ENCODE peak calls at places on chromosomes 11 and 22, in eight cellular contexts. M is naive thymus-derived CD8-positive, alpha-beta T cell; C is psoas muscle; X is fibroblast of gingiva; O is stimulated activated CD8-positive, alpha-beta memory T cell treated with anti-CD3 and anti-CD28 coated beads, Interleukin-4, amount 100 ng/mL, for 4 hours; P is COR-L47; I is thoracic aorta; H is H54. K is an unnamed sample.

GRCh38 chr22:24424001-24424900 is 3.1 kb upstream of the ADORA2A start:
- DNase-seq in M (no peak), C (no peak), X (no peak), O (no peak), P (no peak), I (no peak), H (no peak), K (peak)

GRCh38 chr11:8068605-8069221 is 12.3 kb upstream of the TUB start:
- DNase-seq in M (no peak), C (peak), X (peak), O (no peak), P (peak), I (no peak), H (peak), K (peak)

GRCh38 chr22:31348766-31349165 is 2.6 kb upstream of the PATZ1 start:
- DNase-seq in M (no peak), C (no peak), X (no peak), O (no peak), P (no peak), I (no peak), H (no peak), K (no peak)

GRCh38 chr11:60924110-60924905 is at the start of gene TMEM132A:
- DNase-seq in M (no peak), C (peak), X (peak), O (no peak), P (peak), I (no peak), H (peak), K (peak)

GRCh38 chr11:36452987-36453386 is 57.1 kb downstream of the TRAF6 start:
- DNase-seq in M (no peak), C (no peak), X (no peak), O (no peak), P (no peak), I (no peak), H (no peak), K (no peak)

GRCh38 chr11:11672101-11672500 is 50.3 kb upstream of the GALNT18 start:
- DNase-seq in M (no peak), C (no peak), X (no peak), O (no peak), P (no peak), I (no peak), H (no peak), K (no peak)

GRCh38 chr11:19327280-19327679 is 86.5 kb upstream of the E2F8 start:
- DNase-seq in M (no peak), C (no peak), X (no peak), O (no peak), P (no peak), I (no peak), H (no peak), K (no peak)

GRCh38 chr11:13215157-13215556 is 62.4 kb upstream of the BMAL1 start:
- DNase-seq in M (no peak), C (no peak), X (peak), O (no peak), P (no peak), I (no peak), H (no peak), K (no peak)

GRCh38 chr11:108498046-108498815 is at the start of gene POGLUT3:
- DNase-seq in M (peak), C (peak), X (peak), O (no peak), P (peak), I (no peak), H (peak), K (peak)

GRCh38 chr11:119210035-119210434 is 3.9 kb downstream of the CBL start:
- DNase-seq in M (no peak), C (no peak), X (no peak), O (no peak), P (no peak), I (no peak), H (no peak), K (no peak)

GRCh38 chr11:3171931-3172560 is 6.9 kb upstream of the OSBPL5 start:
- DNase-seq in M (peak), C (no peak), X (no peak), O (no peak), P (no peak), I (no peak), H (no peak), K (peak)

GRCh38 chr22:42228480-42228879 is 42.0 kb downstream of the TCF20 start:
- DNase-seq in M (no peak), C (no peak), X (no peak), O (no peak), P (no peak), I (no peak), H (no peak), K (no peak)

GRCh38 chr11:73995247-73995646 is 12.6 kb upstream of the UCP2 start:
- DNase-seq in M (peak), C (no peak), X (no peak), O (no peak), P (no peak), I (no peak), H (no peak), K (no peak)

GRCh38 chr22:41445171-41446056 is 1.2 kb downstream of the TOB2 start:
- DNase-seq in M (no peak), C (no peak), X (no peak), O (no peak), P (peak), I (no peak), H (no peak), K (peak)

GRCh38 chr11:30282289-30282631 is 40.6 kb upstream of the ARL14EP start:
- DNase-seq in M (no peak), C (no peak), X (no peak), O (no peak), P (no peak), I (no peak), H (no peak), K (no peak)

GRCh38 chr22:37663521-37664140 is 5.1 kb downstream of the PDXP start:
- DNase-seq in M (no peak), C (no peak), X (peak), O (no peak), P (no peak), I (no peak), H (no peak), K (no peak)

GRCh38 chr11:126319374-126319740 is 15.5 kb downstream of the DCPS start:
- DNase-seq in M (no peak), C (no peak), X (no peak), O (no peak), P (no peak), I (no peak), H (no peak), K (no peak)

GRCh38 chr22:38953577-38954413 is 3.6 kb upstream of the APOBEC3A start:
- DNase-seq in M (no peak), C (no peak), X (peak), O (peak), P (no peak), I (no peak), H (no peak), K (no peak)

GRCh38 chr11:76612226-76612625 is 58.3 kb downstream of the LRRC32 start:
- DNase-seq in M (peak), C (no peak), X (no peak), O (no peak), P (no peak), I (no peak), H (no peak), K (no peak)

GRCh38 chr11:133228406-133229330 is 303.6 kb downstream of the OPCML start:
- DNase-seq in M (no peak), C (peak), X (no peak), O (no peak), P (peak), I (no peak), H (no peak), K (peak)

GRCh38 chr11:78231962-78232459 is 43.3 kb downstream of the USP35 start:
- DNase-seq in M (no peak), C (no peak), X (peak), O (no peak), P (no peak), I (no peak), H (no peak), K (no peak)

GRCh38 chr11:60370811-60371297 is 7.5 kb upstream of the MS4A7 start:
- DNase-seq in M (no peak), C (no peak), X (no peak), O (no peak), P (peak), I (no peak), H (no peak), K (no peak)

GRCh38 chr11:120121336-120121735 is 16.6 kb downstream of the TRIM29 start:
- DNase-seq in M (no peak), C (no peak), X (no peak), O (no peak), P (no peak), I (no peak), H (no peak), K (no peak)

GRCh38 chr22:45154383-45154782 is 9.3 kb upstream of the NUP50 start:
- DNase-seq in M (no peak), C (no peak), X (no peak), O (no peak), P (no peak), I (no peak), H (no peak), K (no peak)

GRCh38 chr22:23401111-23401909 is 178.8 kb downstream of the IGLL1 start:
- DNase-seq in M (peak), C (no peak), X (peak), O (no peak), P (no peak), I (no peak), H (peak), K (no peak)

GRCh38 chr11:14668733-14669301 is 25.2 kb downstream of the PDE3B start:
- DNase-seq in M (no peak), C (no peak), X (no peak), O (no peak), P (no peak), I (no peak), H (no peak), K (no peak)

GRCh38 chr11:120400564-120401364 is 64.6 kb downstream of the ARHGEF12 start:
- DNase-seq in M (no peak), C (no peak), X (peak), O (no peak), P (no peak), I (no peak), H (peak), K (no peak)

K was measured in left ventricle myocardium superior.